ENCODE peak calls at places on chromosomes 4 and X, in four cellular contexts. N is astrocyte, T is A549, F is fibroblast of lung. U is an unnamed sample.

GRCh38 chr4:169253904-169254303 is 16.9 kb downstream of the SH3RF1 start:
- DNase-seq in T (peak), N (peak), F (peak), U (no peak)

GRCh38 chr4:80365928-80366327 is 30.4 kb downstream of the CFAP299 start:
- DNase-seq in T (peak), N (peak), F (peak), U (no peak)

GRCh38 chr4:94406668-94407437 is 44.9 kb upstream of the PDLIM5 start:
- DNase-seq in T (peak), N (peak), F (peak), U (no peak)

GRCh38 chr4:173046818-173047217 is 121.8 kb upstream of the GALNT7 start:
- DNase-seq in F (no peak), N (peak), T (no peak), U (no peak)

GRCh38 chrX:34805951-34806350 is 136.6 kb upstream of the FAM47B start:
- DNase-seq in N (no peak), F (no peak), T (no peak), U (no peak)

GRCh38 chr4:53527342-53527741 is 63.9 kb downstream of the LNX1 start:
- DNase-seq in F (no peak), N (no peak), T (no peak), U (no peak)

GRCh38 chr4:6169239-6169638 is 31.1 kb downstream of the JAKMIP1 start:
- DNase-seq in N (no peak), T (no peak), F (no peak), U (no peak)

GRCh38 chrX:12548746-12549145 is 242.5 kb upstream of the PRPS2 start:
- DNase-seq in N (no peak), T (peak), F (peak), U (no peak)

GRCh38 chr4:82773049-82773448 is 25.5 kb downstream of the SCD5 start:
- DNase-seq in T (no peak), N (no peak), F (no peak), U (no peak)

GRCh38 chr4:102620697-102621497 is 119.7 kb downstream of the NFKB1 start:
- DNase-seq in N (peak), F (peak), T (peak), U (no peak)

GRCh38 chrX:13703589-13703988 is 14.7 kb downstream of the RAB9A start:
- DNase-seq in T (no peak), N (no peak), F (no peak), U (no peak)

GRCh38 chr4:65550500-65550899 is 119.8 kb downstream of the EPHA5 start:
- DNase-seq in N (no peak), T (no peak), F (no peak), U (no peak)

GRCh38 chr4:1239141-1239948 is 9.6 kb downstream of the CTBP1 start:
- DNase-seq in T (no peak), F (no peak), N (no peak), U (no peak)
- TF ChIP-seq CTCF in T (no peak), F (no peak), N (no peak), U (no peak)

DNA sequence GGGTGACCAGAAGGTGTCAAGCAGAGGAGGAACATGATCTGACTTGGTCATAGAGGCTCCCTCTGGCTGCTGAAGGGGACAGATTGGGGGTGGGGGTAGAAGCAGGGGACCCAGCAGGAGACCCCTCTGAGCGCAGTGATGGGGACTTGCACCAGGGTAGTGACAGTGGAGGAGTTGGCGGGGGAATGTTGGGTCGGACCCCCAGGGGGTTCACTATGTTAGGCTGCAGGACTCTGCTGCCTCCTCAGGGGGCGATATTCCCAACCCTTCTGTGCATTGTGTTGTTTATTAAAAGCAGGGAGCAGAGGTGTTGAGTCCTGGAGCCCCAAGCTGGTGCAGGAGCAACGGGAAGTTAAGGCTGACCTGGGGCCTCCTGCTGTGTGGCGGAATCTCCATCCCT is 8.8 kb downstream of the WDR13 start:
- DNase-seq in N (no peak), T (no peak), F (no peak), U (no peak)
- TF ChIP-seq CTCF in N (no peak), T (no peak), F (no peak), U (no peak)

DNA sequence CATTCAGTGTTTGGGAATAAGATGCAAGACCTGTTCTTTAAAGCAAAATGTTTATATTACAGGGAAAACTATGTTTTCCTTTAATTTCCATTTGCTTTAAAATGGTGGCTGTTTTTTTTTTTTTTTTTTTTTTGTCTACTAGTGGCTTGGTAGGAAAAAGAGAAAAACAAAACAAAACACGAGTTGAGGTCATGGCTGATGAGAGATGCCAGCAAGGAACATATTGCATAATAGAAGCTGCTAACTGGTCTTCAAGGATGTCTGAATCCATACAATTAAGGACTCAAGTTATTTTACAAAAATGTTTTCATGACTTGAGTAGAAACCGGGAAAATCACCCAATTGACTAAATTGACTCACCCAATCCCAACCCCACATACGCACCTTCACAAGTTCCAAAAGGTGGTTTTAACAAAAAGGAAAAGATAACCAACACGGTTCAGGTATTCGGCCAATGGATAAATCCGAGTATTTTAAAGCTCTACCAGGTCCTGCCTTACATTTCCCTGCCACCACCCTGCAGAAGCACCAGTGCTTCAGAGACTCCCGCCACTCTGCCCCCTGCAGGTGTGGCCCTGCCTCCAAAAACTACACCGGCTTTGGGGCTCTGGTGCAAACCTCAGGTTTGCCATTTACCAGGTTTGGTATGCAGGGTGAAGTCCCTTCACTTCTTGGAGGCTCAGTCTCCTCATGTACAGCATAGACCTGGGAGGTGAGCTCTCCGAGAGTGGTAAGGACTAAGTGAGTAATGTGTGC is 27.1 kb downstream of the PIR start:
- DNase-seq in N (no peak), F (peak), T (no peak), U (no peak)
- TF ChIP-seq CTCF in N (no peak), F (no peak), T (no peak), U (no peak)

GRCh38 chr4:70359115-70359661 is 1.4 kb upstream of the SMR3A start:
- DNase-seq in N (no peak), T (no peak), F (no peak), U (no peak)

GRCh38 chr4:70365479-70365878 is 4.9 kb downstream of the SMR3A start:
- DNase-seq in N (no peak), F (no peak), T (no peak), U (no peak)

GRCh38 chr4:70356185-70356584 is 4.4 kb upstream of the SMR3A start:
- DNase-seq in T (no peak), F (no peak), N (no peak), U (no peak)

GRCh38 chr4:70364002-70364401 is 3.4 kb downstream of the SMR3A start:
- DNase-seq in F (no peak), T (no peak), N (no peak), U (no peak)

DNA sequence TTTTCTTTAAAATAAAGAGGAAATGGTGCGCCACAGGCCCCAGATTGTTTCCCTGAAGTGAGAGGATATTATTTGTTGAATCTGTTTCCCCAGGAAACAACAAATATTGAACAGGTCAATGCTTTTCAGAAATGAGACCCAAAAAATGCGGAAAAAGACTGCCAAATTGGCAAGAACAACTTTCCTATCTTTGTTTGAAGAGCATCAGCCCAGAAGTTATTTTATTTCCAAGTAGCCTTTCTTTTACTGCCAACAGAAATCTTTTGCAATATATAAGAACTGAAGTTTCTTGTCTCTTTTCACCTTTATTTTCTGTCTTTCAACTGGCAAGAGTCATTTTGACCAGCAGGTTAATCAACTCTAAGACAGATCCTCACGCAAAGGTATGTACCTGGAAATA is at the start of gene SMR3A:
- DNase-seq in T (no peak), F (no peak), N (no peak), U (no peak)
- TF ChIP-seq CTCF in T (no peak), F (no peak), N (no peak), U (no peak)

GRCh38 chrX:100373673-100374072 is 36.4 kb downstream of the PCDH19 start:
- DNase-seq in N (no peak), T (no peak), F (no peak), U (no peak)

GRCh38 chrX:100363926-100364325 is 46.1 kb downstream of the PCDH19 start:
- DNase-seq in T (no peak), N (no peak), F (no peak), U (no peak)

DNA sequence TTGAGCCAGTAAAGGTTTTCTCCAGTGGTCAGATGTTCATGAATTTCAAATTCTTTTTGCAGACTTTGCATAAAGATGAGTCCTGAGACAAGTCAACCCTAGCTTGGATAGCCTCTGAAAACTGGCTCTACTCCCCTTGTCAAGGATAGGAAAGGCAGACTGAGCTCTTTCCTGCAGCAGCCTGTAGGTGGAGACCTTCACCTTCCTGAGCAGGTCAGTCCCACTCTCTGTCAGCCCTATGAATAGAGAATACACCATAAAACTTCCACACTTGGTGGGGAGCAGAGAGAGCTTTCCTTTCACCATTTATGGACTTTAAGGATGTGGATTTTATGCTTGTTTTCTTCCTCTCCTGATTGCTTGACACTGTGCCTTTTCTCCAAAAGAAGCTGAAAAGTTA is 41.9 kb downstream of the PCDH19 start:
- DNase-seq in N (no peak), F (peak), T (peak), U (no peak)
- TF ChIP-seq CTCF in N (peak), F (no peak), T (peak), U (peak)

GRCh38 chr4:153233761-153234371 is 29.6 kb downstream of the TRIM2 start:
- DNase-seq in F (peak), N (peak), T (peak), U (no peak)

GRCh38 chr4:153238146-153238919 is 34.1 kb downstream of the TRIM2 start:
- DNase-seq in T (no peak), N (no peak), F (no peak), U (no peak)

GRCh38 chr4:153232768-153233167 is 28.5 kb downstream of the TRIM2 start:
- DNase-seq in N (no peak), F (no peak), T (peak), U (no peak)

GRCh38 chr4:153239409-153239808 is 35.2 kb downstream of the TRIM2 start:
- DNase-seq in F (no peak), T (no peak), N (no peak), U (no peak)

GRCh38 chr4:153234923-153235322 is 30.7 kb downstream of the TRIM2 start:
- DNase-seq in N (peak), T (no peak), F (peak), U (no peak)
- TF ChIP-seq CTCF in N (no peak), T (no peak), F (no peak), U (no peak)

GRCh38 chr4:64551125-64551524 is 141.9 kb upstream of the TECRL start:
- DNase-seq in N (no peak), F (no peak), T (no peak), U (no peak)

GRCh38 chr4:64545593-64545992 is 136.3 kb upstream of the TECRL start:
- DNase-seq in F (no peak), T (no peak), N (no peak), U (no peak)
- TF ChIP-seq CTCF in F (no peak), T (no peak), N (no peak), U (no peak)

GRCh38 chrX:135421537-135421931 is 210 bp upstream of the SMIM10L2A start:
- DNase-seq in F (peak), T (peak), N (peak), U (peak)

GRCh38 chrX:135424469-135424868 is 2.7 kb downstream of the SMIM10L2A start:
- DNase-seq in N (no peak), T (no peak), F (no peak), U (no peak)

GRCh38 chrX:135425566-135425965 is 3.8 kb downstream of the SMIM10L2A start:
- DNase-seq in F (no peak), N (no peak), T (no peak), U (no peak)

GRCh38 chrX:135421932-135422809 is at the start of gene SMIM10L2A:
- DNase-seq in T (no peak), N (no peak), F (no peak), U (no peak)

GRCh38 chrX:135425026-135425425 is 3.3 kb downstream of the SMIM10L2A start:
- DNase-seq in F (no peak), T (no peak), N (no peak), U (no peak)
- TF ChIP-seq CTCF in F (no peak), T (no peak), N (no peak), U (no peak)

DNA sequence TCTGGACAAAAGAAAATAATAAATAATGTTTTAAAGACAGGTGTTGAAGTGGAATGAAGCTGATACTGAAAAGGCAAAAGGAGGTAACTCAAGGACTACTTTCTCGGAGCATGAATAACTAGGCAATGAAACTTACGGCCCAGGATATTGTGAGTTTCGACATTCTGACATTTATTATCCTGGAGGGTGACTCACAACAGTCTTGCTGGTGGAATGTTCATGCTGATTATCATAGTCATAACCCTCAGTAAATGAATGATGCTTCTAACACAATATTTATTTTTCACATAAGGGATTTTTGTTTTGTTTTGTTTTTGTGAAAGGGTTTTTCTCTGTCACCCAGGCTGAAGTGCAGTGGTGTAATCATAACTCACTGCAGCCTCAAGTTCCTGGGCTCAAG is 147.0 kb upstream of the HPGD start:
- DNase-seq in F (peak), T (peak), N (peak), U (no peak)
- TF ChIP-seq CTCF in F (no peak), T (no peak), N (no peak), U (no peak)

GRCh38 chrX:135629342-135629741 is 84.1 kb upstream of the CT45A1 start:
- DNase-seq in N (no peak), T (no peak), F (no peak), U (no peak)

GRCh38 chrX:135632353-135632752 is 81.1 kb upstream of the CT45A1 start:
- DNase-seq in F (no peak), T (no peak), N (no peak), U (no peak)
- TF ChIP-seq CTCF in F (no peak), T (peak), N (no peak), U (peak)

U was measured in D721Med.